ENCODE peak calls at places on chromosomes 5 and 9, in nine cellular contexts. One of them, this sample, is unnamed.
A peak's percentile ranks its signal among the peaks of the same experiment; 100 is the strongest.

GRCh38 chr9:131678499-131679111 is 61.3 kb downstream of the RAPGEF1 start:
- DNase-seq in GM20000: peak; percentile 85
- DNase-seq in stimulated activated naive CD8-positive, alpha-beta T cell treated with anti-CD3 and anti-CD28 coated beads, Interleukin-15, amount 100 ng/mL, for 72 hours: peak; percentile 85
- DNase-seq in stimulated activated CD4-positive, alpha-beta T cell treated with anti-CD3 and anti-CD28 coated beads, Interleukin-2, amount 100 ng/mL, for 48 hours: peak; percentile 69
- DNase-seq in activated T-cell treated with anti-CD3 and anti-CD28 coated beads, Interleukin-2, amount 50 U/mL, for 48 hours: peak; percentile 87
- DNase-seq in amygdala: no peak
- DNase-seq in colonic mucosa: no peak
- DNase-seq in epithelial cell of proximal tubule: peak; percentile 61
- DNase-seq in fibroblast of pulmonary artery: peak; percentile 89
- DNase-seq in this sample: peak; percentile 50

GRCh38 chr9:97980918-97981827 is 2.0 kb upstream of the ANP32B start:
- DNase-seq in epithelial cell of proximal tubule: no peak
- DNase-seq in fibroblast of pulmonary artery: no peak
- DNase-seq in activated T-cell treated with anti-CD3 and anti-CD28 coated beads, Interleukin-2, amount 50 U/mL, for 48 hours: no peak
- DNase-seq in amygdala: peak; percentile 17
- DNase-seq in colonic mucosa: peak; percentile 40
- DNase-seq in stimulated activated naive CD8-positive, alpha-beta T cell treated with anti-CD3 and anti-CD28 coated beads, Interleukin-15, amount 100 ng/mL, for 72 hours: no peak
- DNase-seq in stimulated activated CD4-positive, alpha-beta T cell treated with anti-CD3 and anti-CD28 coated beads, Interleukin-2, amount 100 ng/mL, for 48 hours: no peak
- DNase-seq in GM20000: no peak
- DNase-seq in this sample: no peak

GRCh38 chr9:134922066-134922931 is 4.6 kb upstream of the FCN1 start:
- DNase-seq in stimulated activated CD4-positive, alpha-beta T cell treated with anti-CD3 and anti-CD28 coated beads, Interleukin-2, amount 100 ng/mL, for 48 hours: no peak
- DNase-seq in colonic mucosa: no peak
- DNase-seq in fibroblast of pulmonary artery: no peak
- DNase-seq in amygdala: no peak
- DNase-seq in stimulated activated naive CD8-positive, alpha-beta T cell treated with anti-CD3 and anti-CD28 coated beads, Interleukin-15, amount 100 ng/mL, for 72 hours: no peak
- DNase-seq in epithelial cell of proximal tubule: no peak
- DNase-seq in activated T-cell treated with anti-CD3 and anti-CD28 coated beads, Interleukin-2, amount 50 U/mL, for 48 hours: no peak
- DNase-seq in GM20000: no peak
- DNase-seq in this sample: no peak

GRCh38 chr9:134057311-134057665 is 10.5 kb downstream of the BRD3 start:
- DNase-seq in amygdala: no peak
- DNase-seq in stimulated activated naive CD8-positive, alpha-beta T cell treated with anti-CD3 and anti-CD28 coated beads, Interleukin-15, amount 100 ng/mL, for 72 hours: no peak
- DNase-seq in activated T-cell treated with anti-CD3 and anti-CD28 coated beads, Interleukin-2, amount 50 U/mL, for 48 hours: no peak
- DNase-seq in fibroblast of pulmonary artery: no peak
- DNase-seq in GM20000: no peak
- DNase-seq in epithelial cell of proximal tubule: no peak
- DNase-seq in stimulated activated CD4-positive, alpha-beta T cell treated with anti-CD3 and anti-CD28 coated beads, Interleukin-2, amount 100 ng/mL, for 48 hours: no peak
- DNase-seq in colonic mucosa: no peak
- DNase-seq in this sample: no peak

GRCh38 chr5:59358497-59358896 is 535.0 kb downstream of the PDE4D start:
- DNase-seq in epithelial cell of proximal tubule: no peak
- DNase-seq in amygdala: no peak
- DNase-seq in colonic mucosa: peak; percentile 29
- DNase-seq in fibroblast of pulmonary artery: peak; percentile 78
- DNase-seq in stimulated activated CD4-positive, alpha-beta T cell treated with anti-CD3 and anti-CD28 coated beads, Interleukin-2, amount 100 ng/mL, for 48 hours: no peak
- DNase-seq in GM20000: no peak
- DNase-seq in stimulated activated naive CD8-positive, alpha-beta T cell treated with anti-CD3 and anti-CD28 coated beads, Interleukin-15, amount 100 ng/mL, for 72 hours: no peak
- DNase-seq in activated T-cell treated with anti-CD3 and anti-CD28 coated beads, Interleukin-2, amount 50 U/mL, for 48 hours: no peak
- DNase-seq in this sample: no peak

GRCh38 chr9:101018391-101018990 is 10.0 kb upstream of the PLPPR1 start:
- DNase-seq in GM20000: no peak
- DNase-seq in stimulated activated CD4-positive, alpha-beta T cell treated with anti-CD3 and anti-CD28 coated beads, Interleukin-2, amount 100 ng/mL, for 48 hours: no peak
- DNase-seq in activated T-cell treated with anti-CD3 and anti-CD28 coated beads, Interleukin-2, amount 50 U/mL, for 48 hours: no peak
- DNase-seq in fibroblast of pulmonary artery: no peak
- DNase-seq in epithelial cell of proximal tubule: no peak
- DNase-seq in colonic mucosa: no peak
- DNase-seq in amygdala: no peak
- DNase-seq in stimulated activated naive CD8-positive, alpha-beta T cell treated with anti-CD3 and anti-CD28 coated beads, Interleukin-15, amount 100 ng/mL, for 72 hours: no peak
- DNase-seq in this sample: no peak

GRCh38 chr5:35337332-35338168 is 107.3 kb upstream of the PRLR start:
- DNase-seq in amygdala: no peak
- DNase-seq in activated T-cell treated with anti-CD3 and anti-CD28 coated beads, Interleukin-2, amount 50 U/mL, for 48 hours: no peak
- DNase-seq in stimulated activated CD4-positive, alpha-beta T cell treated with anti-CD3 and anti-CD28 coated beads, Interleukin-2, amount 100 ng/mL, for 48 hours: no peak
- DNase-seq in colonic mucosa: no peak
- DNase-seq in GM20000: no peak
- DNase-seq in stimulated activated naive CD8-positive, alpha-beta T cell treated with anti-CD3 and anti-CD28 coated beads, Interleukin-15, amount 100 ng/mL, for 72 hours: no peak
- DNase-seq in epithelial cell of proximal tubule: no peak
- DNase-seq in fibroblast of pulmonary artery: no peak
- DNase-seq in this sample: no peak

GRCh38 chr9:98880311-98881015 is 63.2 kb upstream of the COL15A1 start:
- DNase-seq in stimulated activated CD4-positive, alpha-beta T cell treated with anti-CD3 and anti-CD28 coated beads, Interleukin-2, amount 100 ng/mL, for 48 hours: no peak
- DNase-seq in GM20000: no peak
- DNase-seq in fibroblast of pulmonary artery: no peak
- DNase-seq in activated T-cell treated with anti-CD3 and anti-CD28 coated beads, Interleukin-2, amount 50 U/mL, for 48 hours: no peak
- DNase-seq in colonic mucosa: no peak
- DNase-seq in amygdala: no peak
- DNase-seq in stimulated activated naive CD8-positive, alpha-beta T cell treated with anti-CD3 and anti-CD28 coated beads, Interleukin-15, amount 100 ng/mL, for 72 hours: no peak
- DNase-seq in epithelial cell of proximal tubule: no peak
- DNase-seq in this sample: no peak

GRCh38 chr5:135048930-135049329 is 14.9 kb upstream of the PITX1 start:
- DNase-seq in fibroblast of pulmonary artery: no peak
- DNase-seq in GM20000: no peak
- DNase-seq in colonic mucosa: no peak
- DNase-seq in activated T-cell treated with anti-CD3 and anti-CD28 coated beads, Interleukin-2, amount 50 U/mL, for 48 hours: no peak
- DNase-seq in amygdala: no peak
- DNase-seq in epithelial cell of proximal tubule: no peak
- DNase-seq in stimulated activated CD4-positive, alpha-beta T cell treated with anti-CD3 and anti-CD28 coated beads, Interleukin-2, amount 100 ng/mL, for 48 hours: no peak
- DNase-seq in stimulated activated naive CD8-positive, alpha-beta T cell treated with anti-CD3 and anti-CD28 coated beads, Interleukin-15, amount 100 ng/mL, for 72 hours: no peak
- DNase-seq in this sample: no peak

GRCh38 chr9:135281151-135281550 is 193.7 kb downstream of the OLFM1 start:
- DNase-seq in stimulated activated naive CD8-positive, alpha-beta T cell treated with anti-CD3 and anti-CD28 coated beads, Interleukin-15, amount 100 ng/mL, for 72 hours: no peak
- DNase-seq in colonic mucosa: no peak
- DNase-seq in amygdala: no peak
- DNase-seq in activated T-cell treated with anti-CD3 and anti-CD28 coated beads, Interleukin-2, amount 50 U/mL, for 48 hours: no peak
- DNase-seq in GM20000: no peak
- DNase-seq in stimulated activated CD4-positive, alpha-beta T cell treated with anti-CD3 and anti-CD28 coated beads, Interleukin-2, amount 100 ng/mL, for 48 hours: no peak
- DNase-seq in epithelial cell of proximal tubule: no peak
- DNase-seq in fibroblast of pulmonary artery: no peak
- DNase-seq in this sample: no peak

GRCh38 chr5:165781703-165782102 is 2276.3 kb downstream of the MAT2B start:
- DNase-seq in GM20000: no peak
- DNase-seq in stimulated activated CD4-positive, alpha-beta T cell treated with anti-CD3 and anti-CD28 coated beads, Interleukin-2, amount 100 ng/mL, for 48 hours: no peak
- DNase-seq in epithelial cell of proximal tubule: no peak
- DNase-seq in fibroblast of pulmonary artery: no peak
- DNase-seq in amygdala: no peak
- DNase-seq in colonic mucosa: no peak
- DNase-seq in activated T-cell treated with anti-CD3 and anti-CD28 coated beads, Interleukin-2, amount 50 U/mL, for 48 hours: no peak
- DNase-seq in stimulated activated naive CD8-positive, alpha-beta T cell treated with anti-CD3 and anti-CD28 coated beads, Interleukin-15, amount 100 ng/mL, for 72 hours: no peak
- DNase-seq in this sample: no peak

GRCh38 chr5:135831439-135832262 is 2.8 kb upstream of the SLC25A48 start:
- DNase-seq in activated T-cell treated with anti-CD3 and anti-CD28 coated beads, Interleukin-2, amount 50 U/mL, for 48 hours: no peak
- DNase-seq in GM20000: no peak
- DNase-seq in fibroblast of pulmonary artery: no peak
- DNase-seq in epithelial cell of proximal tubule: no peak
- DNase-seq in stimulated activated naive CD8-positive, alpha-beta T cell treated with anti-CD3 and anti-CD28 coated beads, Interleukin-15, amount 100 ng/mL, for 72 hours: no peak
- DNase-seq in amygdala: no peak
- DNase-seq in colonic mucosa: no peak
- DNase-seq in stimulated activated CD4-positive, alpha-beta T cell treated with anti-CD3 and anti-CD28 coated beads, Interleukin-2, amount 100 ng/mL, for 48 hours: no peak
- DNase-seq in this sample: no peak

GRCh38 chr9:37337301-37337905 is 85.1 kb upstream of the GRHPR start:
- DNase-seq in stimulated activated naive CD8-positive, alpha-beta T cell treated with anti-CD3 and anti-CD28 coated beads, Interleukin-15, amount 100 ng/mL, for 72 hours: no peak
- DNase-seq in activated T-cell treated with anti-CD3 and anti-CD28 coated beads, Interleukin-2, amount 50 U/mL, for 48 hours: no peak
- DNase-seq in amygdala: no peak
- DNase-seq in epithelial cell of proximal tubule: no peak
- DNase-seq in stimulated activated CD4-positive, alpha-beta T cell treated with anti-CD3 and anti-CD28 coated beads, Interleukin-2, amount 100 ng/mL, for 48 hours: no peak
- DNase-seq in colonic mucosa: no peak
- DNase-seq in GM20000: no peak
- DNase-seq in fibroblast of pulmonary artery: no peak
- DNase-seq in this sample: no peak

GRCh38 chr5:168822745-168823281 is 243.6 kb upstream of the PANK3 start:
- DNase-seq in GM20000: no peak
- DNase-seq in stimulated activated naive CD8-positive, alpha-beta T cell treated with anti-CD3 and anti-CD28 coated beads, Interleukin-15, amount 100 ng/mL, for 72 hours: peak; percentile 34
- DNase-seq in colonic mucosa: no peak
- DNase-seq in stimulated activated CD4-positive, alpha-beta T cell treated with anti-CD3 and anti-CD28 coated beads, Interleukin-2, amount 100 ng/mL, for 48 hours: no peak
- DNase-seq in activated T-cell treated with anti-CD3 and anti-CD28 coated beads, Interleukin-2, amount 50 U/mL, for 48 hours: peak; percentile 69
- DNase-seq in fibroblast of pulmonary artery: peak; percentile 51
- DNase-seq in amygdala: no peak
- DNase-seq in epithelial cell of proximal tubule: no peak
- DNase-seq in this sample: no peak

GRCh38 chr5:170552486-170553122 is 48.8 kb downstream of the KCNIP1 start:
- DNase-seq in activated T-cell treated with anti-CD3 and anti-CD28 coated beads, Interleukin-2, amount 50 U/mL, for 48 hours: no peak
- DNase-seq in fibroblast of pulmonary artery: peak; percentile 88
- DNase-seq in stimulated activated naive CD8-positive, alpha-beta T cell treated with anti-CD3 and anti-CD28 coated beads, Interleukin-15, amount 100 ng/mL, for 72 hours: no peak
- DNase-seq in amygdala: peak; percentile 22
- DNase-seq in GM20000: no peak
- DNase-seq in stimulated activated CD4-positive, alpha-beta T cell treated with anti-CD3 and anti-CD28 coated beads, Interleukin-2, amount 100 ng/mL, for 48 hours: no peak
- DNase-seq in colonic mucosa: peak; percentile 47
- DNase-seq in epithelial cell of proximal tubule: no peak
- DNase-seq in this sample: no peak

GRCh38 chr5:43514471-43514815 is 505 bp downstream of the C5orf34 start:
- DNase-seq in GM20000: no peak
- DNase-seq in epithelial cell of proximal tubule: peak; percentile 25
- DNase-seq in stimulated activated CD4-positive, alpha-beta T cell treated with anti-CD3 and anti-CD28 coated beads, Interleukin-2, amount 100 ng/mL, for 48 hours: no peak
- DNase-seq in colonic mucosa: no peak
- DNase-seq in activated T-cell treated with anti-CD3 and anti-CD28 coated beads, Interleukin-2, amount 50 U/mL, for 48 hours: no peak
- DNase-seq in fibroblast of pulmonary artery: peak; percentile 72
- DNase-seq in amygdala: no peak
- DNase-seq in stimulated activated naive CD8-positive, alpha-beta T cell treated with anti-CD3 and anti-CD28 coated beads, Interleukin-15, amount 100 ng/mL, for 72 hours: no peak
- DNase-seq in this sample: peak; percentile 65

GRCh38 chr9:2824054-2824453 is 19.8 kb downstream of the PUM3 start:
- DNase-seq in stimulated activated CD4-positive, alpha-beta T cell treated with anti-CD3 and anti-CD28 coated beads, Interleukin-2, amount 100 ng/mL, for 48 hours: no peak
- DNase-seq in GM20000: no peak
- DNase-seq in activated T-cell treated with anti-CD3 and anti-CD28 coated beads, Interleukin-2, amount 50 U/mL, for 48 hours: no peak
- DNase-seq in amygdala: no peak
- DNase-seq in epithelial cell of proximal tubule: no peak
- DNase-seq in fibroblast of pulmonary artery: no peak
- DNase-seq in colonic mucosa: no peak
- DNase-seq in stimulated activated naive CD8-positive, alpha-beta T cell treated with anti-CD3 and anti-CD28 coated beads, Interleukin-15, amount 100 ng/mL, for 72 hours: no peak
- DNase-seq in this sample: no peak

GRCh38 chr5:180467028-180467427 is 27.2 kb upstream of the CNOT6 start:
- DNase-seq in amygdala: no peak
- DNase-seq in colonic mucosa: peak; percentile 88
- DNase-seq in activated T-cell treated with anti-CD3 and anti-CD28 coated beads, Interleukin-2, amount 50 U/mL, for 48 hours: no peak
- DNase-seq in stimulated activated CD4-positive, alpha-beta T cell treated with anti-CD3 and anti-CD28 coated beads, Interleukin-2, amount 100 ng/mL, for 48 hours: no peak
- DNase-seq in stimulated activated naive CD8-positive, alpha-beta T cell treated with anti-CD3 and anti-CD28 coated beads, Interleukin-15, amount 100 ng/mL, for 72 hours: no peak
- DNase-seq in fibroblast of pulmonary artery: peak; percentile 39
- DNase-seq in epithelial cell of proximal tubule: peak; percentile 18
- DNase-seq in GM20000: no peak
- DNase-seq in this sample: no peak

GRCh38 chr5:152556779-152557178 is 151.7 kb upstream of the NMUR2 start:
- DNase-seq in amygdala: no peak
- DNase-seq in colonic mucosa: no peak
- DNase-seq in stimulated activated CD4-positive, alpha-beta T cell treated with anti-CD3 and anti-CD28 coated beads, Interleukin-2, amount 100 ng/mL, for 48 hours: no peak
- DNase-seq in activated T-cell treated with anti-CD3 and anti-CD28 coated beads, Interleukin-2, amount 50 U/mL, for 48 hours: no peak
- DNase-seq in epithelial cell of proximal tubule: no peak
- DNase-seq in fibroblast of pulmonary artery: no peak
- DNase-seq in GM20000: no peak
- DNase-seq in stimulated activated naive CD8-positive, alpha-beta T cell treated with anti-CD3 and anti-CD28 coated beads, Interleukin-15, amount 100 ng/mL, for 72 hours: no peak
- DNase-seq in this sample: no peak

GRCh38 chr5:104800440-104801048 is 1238.0 kb upstream of the NUDT12 start:
- DNase-seq in colonic mucosa: no peak
- DNase-seq in stimulated activated CD4-positive, alpha-beta T cell treated with anti-CD3 and anti-CD28 coated beads, Interleukin-2, amount 100 ng/mL, for 48 hours: no peak
- DNase-seq in amygdala: no peak
- DNase-seq in fibroblast of pulmonary artery: no peak
- DNase-seq in activated T-cell treated with anti-CD3 and anti-CD28 coated beads, Interleukin-2, amount 50 U/mL, for 48 hours: no peak
- DNase-seq in epithelial cell of proximal tubule: no peak
- DNase-seq in stimulated activated naive CD8-positive, alpha-beta T cell treated with anti-CD3 and anti-CD28 coated beads, Interleukin-15, amount 100 ng/mL, for 72 hours: no peak
- DNase-seq in GM20000: no peak
- DNase-seq in this sample: no peak

GRCh38 chr9:133112361-133113026 is 8.5 kb downstream of the RALGDS start:
- DNase-seq in activated T-cell treated with anti-CD3 and anti-CD28 coated beads, Interleukin-2, amount 50 U/mL, for 48 hours: no peak
- DNase-seq in fibroblast of pulmonary artery: no peak
- DNase-seq in stimulated activated CD4-positive, alpha-beta T cell treated with anti-CD3 and anti-CD28 coated beads, Interleukin-2, amount 100 ng/mL, for 48 hours: no peak
- DNase-seq in amygdala: no peak
- DNase-seq in stimulated activated naive CD8-positive, alpha-beta T cell treated with anti-CD3 and anti-CD28 coated beads, Interleukin-15, amount 100 ng/mL, for 72 hours: peak; percentile 54
- DNase-seq in epithelial cell of proximal tubule: no peak
- DNase-seq in GM20000: peak; percentile 58
- DNase-seq in colonic mucosa: no peak
- DNase-seq in this sample: no peak

GRCh38 chr5:39017504-39017903 is 56.7 kb downstream of the RICTOR start:
- DNase-seq in fibroblast of pulmonary artery: no peak
- DNase-seq in epithelial cell of proximal tubule: no peak
- DNase-seq in stimulated activated naive CD8-positive, alpha-beta T cell treated with anti-CD3 and anti-CD28 coated beads, Interleukin-15, amount 100 ng/mL, for 72 hours: no peak
- DNase-seq in amygdala: no peak
- DNase-seq in activated T-cell treated with anti-CD3 and anti-CD28 coated beads, Interleukin-2, amount 50 U/mL, for 48 hours: no peak
- DNase-seq in colonic mucosa: no peak
- DNase-seq in stimulated activated CD4-positive, alpha-beta T cell treated with anti-CD3 and anti-CD28 coated beads, Interleukin-2, amount 100 ng/mL, for 48 hours: no peak
- DNase-seq in GM20000: no peak
- DNase-seq in this sample: no peak

GRCh38 chr5:132211787-132212186 is 15.9 kb downstream of the P4HA2 start:
- DNase-seq in fibroblast of pulmonary artery: no peak
- DNase-seq in activated T-cell treated with anti-CD3 and anti-CD28 coated beads, Interleukin-2, amount 50 U/mL, for 48 hours: no peak
- DNase-seq in GM20000: no peak
- DNase-seq in stimulated activated CD4-positive, alpha-beta T cell treated with anti-CD3 and anti-CD28 coated beads, Interleukin-2, amount 100 ng/mL, for 48 hours: no peak
- DNase-seq in epithelial cell of proximal tubule: no peak
- DNase-seq in stimulated activated naive CD8-positive, alpha-beta T cell treated with anti-CD3 and anti-CD28 coated beads, Interleukin-15, amount 100 ng/mL, for 72 hours: no peak
- DNase-seq in colonic mucosa: no peak
- DNase-seq in amygdala: no peak
- DNase-seq in this sample: no peak

GRCh38 chr5:33032161-33033085 is 321.3 kb downstream of the NPR3 start:
- DNase-seq in fibroblast of pulmonary artery: peak; percentile 29
- DNase-seq in colonic mucosa: no peak
- DNase-seq in epithelial cell of proximal tubule: no peak
- DNase-seq in activated T-cell treated with anti-CD3 and anti-CD28 coated beads, Interleukin-2, amount 50 U/mL, for 48 hours: no peak
- DNase-seq in stimulated activated CD4-positive, alpha-beta T cell treated with anti-CD3 and anti-CD28 coated beads, Interleukin-2, amount 100 ng/mL, for 48 hours: no peak
- DNase-seq in amygdala: no peak
- DNase-seq in GM20000: no peak
- DNase-seq in stimulated activated naive CD8-positive, alpha-beta T cell treated with anti-CD3 and anti-CD28 coated beads, Interleukin-15, amount 100 ng/mL, for 72 hours: no peak
- DNase-seq in this sample: no peak

GRCh38 chr5:133323464-133323863 is 271.7 kb downstream of the HSPA4 start:
- DNase-seq in GM20000: no peak
- DNase-seq in stimulated activated CD4-positive, alpha-beta T cell treated with anti-CD3 and anti-CD28 coated beads, Interleukin-2, amount 100 ng/mL, for 48 hours: no peak
- DNase-seq in activated T-cell treated with anti-CD3 and anti-CD28 coated beads, Interleukin-2, amount 50 U/mL, for 48 hours: no peak
- DNase-seq in colonic mucosa: no peak
- DNase-seq in amygdala: no peak
- DNase-seq in stimulated activated naive CD8-positive, alpha-beta T cell treated with anti-CD3 and anti-CD28 coated beads, Interleukin-15, amount 100 ng/mL, for 72 hours: no peak
- DNase-seq in epithelial cell of proximal tubule: no peak
- DNase-seq in fibroblast of pulmonary artery: no peak
- DNase-seq in this sample: no peak

GRCh38 chr5:6578676-6579343 is 54.0 kb downstream of the NSUN2 start:
- DNase-seq in stimulated activated naive CD8-positive, alpha-beta T cell treated with anti-CD3 and anti-CD28 coated beads, Interleukin-15, amount 100 ng/mL, for 72 hours: no peak
- DNase-seq in fibroblast of pulmonary artery: no peak
- DNase-seq in stimulated activated CD4-positive, alpha-beta T cell treated with anti-CD3 and anti-CD28 coated beads, Interleukin-2, amount 100 ng/mL, for 48 hours: no peak
- DNase-seq in activated T-cell treated with anti-CD3 and anti-CD28 coated beads, Interleukin-2, amount 50 U/mL, for 48 hours: no peak
- DNase-seq in colonic mucosa: no peak
- DNase-seq in epithelial cell of proximal tubule: no peak
- DNase-seq in GM20000: no peak
- DNase-seq in amygdala: no peak
- DNase-seq in this sample: no peak

GRCh38 chr9:81138173-81138572 is 551.2 kb downstream of the TLE1 start:
- DNase-seq in colonic mucosa: no peak
- DNase-seq in stimulated activated naive CD8-positive, alpha-beta T cell treated with anti-CD3 and anti-CD28 coated beads, Interleukin-15, amount 100 ng/mL, for 72 hours: no peak
- DNase-seq in stimulated activated CD4-positive, alpha-beta T cell treated with anti-CD3 and anti-CD28 coated beads, Interleukin-2, amount 100 ng/mL, for 48 hours: no peak
- DNase-seq in GM20000: no peak
- DNase-seq in activated T-cell treated with anti-CD3 and anti-CD28 coated beads, Interleukin-2, amount 50 U/mL, for 48 hours: no peak
- DNase-seq in amygdala: no peak
- DNase-seq in fibroblast of pulmonary artery: no peak
- DNase-seq in epithelial cell of proximal tubule: no peak
- DNase-seq in this sample: no peak

GRCh38 chr9:101369286-101369685 is 15.5 kb downstream of the BAAT start:
- DNase-seq in stimulated activated naive CD8-positive, alpha-beta T cell treated with anti-CD3 and anti-CD28 coated beads, Interleukin-15, amount 100 ng/mL, for 72 hours: no peak
- DNase-seq in colonic mucosa: no peak
- DNase-seq in activated T-cell treated with anti-CD3 and anti-CD28 coated beads, Interleukin-2, amount 50 U/mL, for 48 hours: no peak
- DNase-seq in amygdala: no peak
- DNase-seq in epithelial cell of proximal tubule: no peak
- DNase-seq in GM20000: no peak
- DNase-seq in fibroblast of pulmonary artery: peak; percentile 51
- DNase-seq in stimulated activated CD4-positive, alpha-beta T cell treated with anti-CD3 and anti-CD28 coated beads, Interleukin-2, amount 100 ng/mL, for 48 hours: no peak
- DNase-seq in this sample: no peak

GRCh38 chr9:136832581-136832980 is 9.7 kb upstream of the AJM1 start:
- DNase-seq in activated T-cell treated with anti-CD3 and anti-CD28 coated beads, Interleukin-2, amount 50 U/mL, for 48 hours: no peak
- DNase-seq in epithelial cell of proximal tubule: no peak
- DNase-seq in colonic mucosa: no peak
- DNase-seq in GM20000: no peak
- DNase-seq in stimulated activated naive CD8-positive, alpha-beta T cell treated with anti-CD3 and anti-CD28 coated beads, Interleukin-15, amount 100 ng/mL, for 72 hours: no peak
- DNase-seq in amygdala: no peak
- DNase-seq in stimulated activated CD4-positive, alpha-beta T cell treated with anti-CD3 and anti-CD28 coated beads, Interleukin-2, amount 100 ng/mL, for 48 hours: no peak
- DNase-seq in fibroblast of pulmonary artery: no peak
- DNase-seq in this sample: no peak

GRCh38 chr9:127588740-127589506 is 23.2 kb upstream of the STXBP1 start:
- DNase-seq in stimulated activated CD4-positive, alpha-beta T cell treated with anti-CD3 and anti-CD28 coated beads, Interleukin-2, amount 100 ng/mL, for 48 hours: no peak
- DNase-seq in GM20000: no peak
- DNase-seq in activated T-cell treated with anti-CD3 and anti-CD28 coated beads, Interleukin-2, amount 50 U/mL, for 48 hours: no peak
- DNase-seq in colonic mucosa: peak; percentile 55
- DNase-seq in stimulated activated naive CD8-positive, alpha-beta T cell treated with anti-CD3 and anti-CD28 coated beads, Interleukin-15, amount 100 ng/mL, for 72 hours: no peak
- DNase-seq in fibroblast of pulmonary artery: no peak
- DNase-seq in amygdala: no peak
- DNase-seq in epithelial cell of proximal tubule: no peak
- DNase-seq in this sample: no peak

GRCh38 chr9:126234681-126235349 is 91.8 kb upstream of the MVB12B start:
- DNase-seq in amygdala: no peak
- DNase-seq in stimulated activated CD4-positive, alpha-beta T cell treated with anti-CD3 and anti-CD28 coated beads, Interleukin-2, amount 100 ng/mL, for 48 hours: no peak
- DNase-seq in fibroblast of pulmonary artery: no peak
- DNase-seq in colonic mucosa: no peak
- DNase-seq in stimulated activated naive CD8-positive, alpha-beta T cell treated with anti-CD3 and anti-CD28 coated beads, Interleukin-15, amount 100 ng/mL, for 72 hours: no peak
- DNase-seq in activated T-cell treated with anti-CD3 and anti-CD28 coated beads, Interleukin-2, amount 50 U/mL, for 48 hours: no peak
- DNase-seq in GM20000: peak; percentile 6
- DNase-seq in epithelial cell of proximal tubule: no peak
- DNase-seq in this sample: no peak